ENCODE peak calls at places on chromosomes 6 and 20, in eight cellular contexts. V is WERI-Rb-1; R is lung; D is CD4-positive, alpha-beta T cell; P is left ventricle myocardium inferior; J is GM13976; Y is cardiac fibroblast; A is astrocyte of the spinal cord. B is an unnamed sample.

GRCh38 chr6:13367396-13367795 is 39.1 kb upstream of the TBC1D7 start:
- DNase-seq in V (no peak), R (no peak), D (no peak), P (no peak), J (no peak), Y (no peak), A (no peak), B (no peak)

GRCh38 chr20:40471261-40471629 is 217.8 kb downstream of the MAFB start:
- DNase-seq in V (peak; percentile 13), R (no peak), D (no peak), P (no peak), J (no peak), Y (no peak), A (no peak), B (no peak)

GRCh38 chr6:148166339-148166949 is 176.2 kb upstream of the SASH1 start:
- DNase-seq in V (no peak), R (no peak), D (no peak), P (no peak), J (peak; percentile 30), Y (peak; percentile 80), A (peak; percentile 72), B (no peak)

GRCh38 chr6:139153876-139154275 is 19.0 kb downstream of the HECA start:
- DNase-seq in V (no peak), R (no peak), D (no peak), P (no peak), J (no peak), Y (peak; percentile 65), A (peak; percentile 85), B (no peak)

GRCh38 chr6:36351152-36351571 is 14.5 kb upstream of the BNIP5 start:
- DNase-seq in V (no peak), R (no peak), D (no peak), P (no peak), J (no peak), Y (peak; percentile 39), A (peak; percentile 49), B (no peak)

GRCh38 chr20:34473262-34473883 is 42.8 kb upstream of the DYNLRB1 start:
- DNase-seq in V (peak; percentile 85), R (no peak), D (no peak), P (peak; percentile 38), J (peak; percentile 59), Y (peak; percentile 66), A (peak; percentile 23), B (peak; percentile 51)

GRCh38 chr6:20569000-20569610 is 34.8 kb downstream of the CDKAL1 start:
- DNase-seq in V (no peak), R (no peak), D (no peak), P (no peak), J (no peak), Y (peak; percentile 30), A (peak; percentile 49), B (no peak)

GRCh38 chr6:15643542-15643941 is 19.3 kb downstream of the DTNBP1 start:
- DNase-seq in V (no peak), R (no peak), D (no peak), P (no peak), J (no peak), Y (no peak), A (no peak), B (no peak)

GRCh38 chr6:35392111-35392702 is 49.8 kb downstream of the PPARD start:
- DNase-seq in V (no peak), R (peak; percentile 86), D (no peak), P (peak; percentile 21), J (no peak), Y (no peak), A (no peak), B (no peak)

GRCh38 chr6:168021581-168021980 is 24.1 kb downstream of the KIF25 start:
- DNase-seq in V (no peak), R (no peak), D (no peak), P (no peak), J (no peak), Y (no peak), A (no peak), B (no peak)

GRCh38 chr6:3396503-3397180 is 60.2 kb downstream of the SLC22A23 start:
- DNase-seq in V (no peak), R (no peak), D (no peak), P (no peak), J (no peak), Y (no peak), A (no peak), B (no peak)

GRCh38 chr20:33719989-33720709 is at the start of gene PXMP4:
- DNase-seq in V (peak; percentile 92), R (peak; percentile 93), D (peak; percentile 88), P (peak; percentile 89), J (peak; percentile 99), Y (peak; percentile 100), A (peak; percentile 97), B (peak; percentile 62)

GRCh38 chr6:41683460-41684310 is 45.4 kb downstream of the MDFI start:
- DNase-seq in V (peak; percentile 93), R (peak; percentile 73), D (peak; percentile 60), P (peak; percentile 83), J (peak; percentile 94), Y (peak; percentile 72), A (peak; percentile 73), B (peak; percentile 86)

GRCh38 chr20:50308513-50309279 is 118.1 kb downstream of the CEBPB start:
- DNase-seq in V (peak; percentile 85), R (peak; percentile 78), D (no peak), P (peak; percentile 91), J (no peak), Y (peak; percentile 99), A (peak; percentile 96), B (no peak)

GRCh38 chr6:162468326-162468725 is 259.2 kb downstream of the PRKN start:
- DNase-seq in V (no peak), R (no peak), D (no peak), P (no peak), J (no peak), Y (no peak), A (peak; percentile 14), B (no peak)

GRCh38 chr20:48098099-48098498 is 312.8 kb upstream of the SULF2 start:
- DNase-seq in V (peak; percentile 22), R (no peak), D (no peak), P (no peak), J (no peak), Y (no peak), A (no peak), B (no peak)

GRCh38 chr6:72182337-72183246 is 296.2 kb downstream of the RIMS1 start:
- DNase-seq in V (peak; percentile 85), R (peak; percentile 54), D (no peak), P (no peak), J (peak; percentile 46), Y (peak; percentile 31), A (peak; percentile 43), B (peak; percentile 30)

GRCh38 chr20:17501701-17502100 is 29.5 kb downstream of the BFSP1 start:
- DNase-seq in V (no peak), R (no peak), D (no peak), P (no peak), J (no peak), Y (no peak), A (no peak), B (no peak)

GRCh38 chr20:61560361-61560853 is 308.3 kb downstream of the CDH4 start:
- DNase-seq in V (peak; percentile 9), R (no peak), D (no peak), P (no peak), J (no peak), Y (peak; percentile 31), A (peak; percentile 52), B (no peak)

GRCh38 chr6:68317366-68317765 is 317.7 kb upstream of the ADGRB3 start:
- DNase-seq in V (no peak), R (no peak), D (no peak), P (no peak), J (no peak), Y (peak; percentile 5), A (no peak), B (no peak)

DNA sequence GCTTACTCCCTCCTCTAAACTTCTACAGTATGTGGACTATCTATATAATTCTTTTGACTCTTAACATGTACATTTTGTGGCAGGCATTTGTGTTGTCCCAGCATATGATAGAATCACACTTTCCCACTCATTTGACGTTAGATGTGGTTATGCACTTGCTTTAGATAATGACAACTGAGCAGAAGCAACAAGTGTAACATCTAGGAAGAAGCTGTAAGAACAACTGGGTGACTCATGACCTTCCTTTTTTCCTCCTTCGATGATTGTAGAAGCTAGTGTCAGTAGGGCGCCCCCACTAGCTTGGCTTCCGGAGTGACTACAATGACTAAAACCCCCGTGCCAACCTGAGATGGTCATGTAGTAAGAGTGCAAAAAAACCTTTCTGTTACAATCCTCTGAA is 74.6 kb upstream of the CEP85L start:
- DNase-seq in V (no peak), R (no peak), D (peak; percentile 61), P (no peak), J (no peak), Y (peak; percentile 34), A (no peak), B (no peak)
- TF ChIP-seq CTCF in V (no peak), R (no peak), D (peak; percentile 36), P (no peak), J (no peak), Y (no peak), A (no peak), B (no peak)

DNA sequence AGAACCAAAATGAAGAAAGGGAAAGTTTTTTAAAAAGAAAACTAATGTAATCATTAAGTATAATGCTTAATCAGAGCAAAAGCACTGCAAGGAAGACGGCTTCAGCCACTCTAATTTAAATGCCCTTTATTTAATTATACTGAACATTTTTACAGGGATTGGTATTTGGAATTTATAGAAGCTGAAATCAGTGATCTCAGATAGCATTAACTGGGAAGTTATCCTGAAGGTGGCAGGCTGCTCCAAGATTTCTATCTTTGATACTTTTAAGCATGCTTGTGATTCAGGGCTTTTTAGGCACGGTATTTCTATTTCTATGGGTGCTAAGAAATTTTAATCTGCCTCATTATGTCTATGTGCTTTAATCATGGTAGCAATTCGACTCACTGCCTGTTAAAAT is 1.3 kb upstream of the NDUFAF4 start:
- DNase-seq in V (peak; percentile 27), R (no peak), D (no peak), P (no peak), J (no peak), Y (peak; percentile 74), A (peak; percentile 66), B (peak; percentile 6)
- TF ChIP-seq CTCF in V (peak; percentile 34), R (peak; percentile 33), D (no peak), P (peak; percentile 60), J (peak; percentile 41), Y (peak; percentile 26), A (peak; percentile 54), B (peak; percentile 69)

GRCh38 chr6:169287675-169288074 is 34.0 kb upstream of the THBS2 start:
- DNase-seq in V (no peak), R (no peak), D (no peak), P (no peak), J (no peak), Y (no peak), A (no peak), B (no peak)
- TF ChIP-seq CTCF in V (no peak), R (no peak), D (no peak), P (no peak), J (no peak), Y (peak; percentile 2), A (peak; percentile 20), B (no peak)

DNA sequence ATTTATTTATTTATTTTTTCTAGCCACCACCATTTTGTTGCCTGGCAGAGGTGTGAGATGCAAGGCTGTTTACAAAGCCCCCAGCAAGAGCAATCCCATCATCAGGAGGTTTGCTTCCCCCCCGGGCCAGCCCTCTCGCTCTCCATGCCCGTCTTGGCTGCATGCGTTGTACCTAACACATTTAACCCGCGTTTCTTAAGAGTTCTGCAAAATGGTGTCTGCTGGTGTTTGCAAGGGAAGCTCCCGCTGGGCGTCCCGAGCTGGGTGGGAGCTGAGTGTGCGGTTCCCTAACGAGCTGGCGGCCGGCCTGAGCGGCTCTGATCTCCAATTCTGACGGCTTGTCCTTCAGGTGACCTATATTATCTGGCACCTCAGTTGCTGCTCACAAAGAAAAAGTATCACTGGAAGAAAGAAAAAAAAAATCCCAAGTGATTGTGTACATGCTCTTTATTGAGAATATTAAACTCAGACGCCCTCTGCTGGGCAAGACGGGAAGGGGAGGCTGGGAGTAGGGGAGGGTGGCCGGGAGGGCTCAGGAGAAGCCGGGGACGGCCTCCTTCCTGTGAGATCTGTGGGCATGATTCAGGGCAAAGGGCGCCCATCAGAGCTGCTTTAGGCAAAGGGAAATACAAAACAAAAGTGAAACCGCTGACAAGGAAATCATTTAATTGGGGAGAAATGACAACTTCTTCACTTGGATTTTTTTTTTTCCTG is 154.8 kb downstream of the BCAS1 start:
- DNase-seq in V (peak; percentile 94), R (peak; percentile 95), D (peak; percentile 88), P (peak; percentile 95), J (peak; percentile 81), Y (peak; percentile 96), A (peak; percentile 95), B (peak; percentile 99)
- TF ChIP-seq CTCF in V (peak; percentile 61), R (peak; percentile 75), D (peak; percentile 86), P (peak; percentile 90), J (peak; percentile 76), Y (peak; percentile 91), A (peak; percentile 87), B (peak; percentile 90)